ENCODE peak calls at places on chromosomes 1 and 21, in ten cellular contexts. A is AG10803; Y is A549; U is epithelial cell of esophagus; Z is suprapubic skin; F is lower lobe of right lung; G is effector memory CD4-positive, alpha-beta T cell; D is choroid plexus epithelial cell; Q is GM23338; C is ascending aorta. K is an unnamed sample.
A peak's percentile ranks its signal among the peaks of the same experiment; 100 is the strongest.

GRCh38 chr1:82503805-82504204 is 703.1 kb downstream of the ADGRL2 start:
- DNase-seq in A (no peak), Y (no peak), U (peak; percentile 81), Z (no peak), F (no peak), G (no peak), D (no peak), Q (no peak), C (no peak), K (no peak)

GRCh38 chr1:99663501-99663900 is 17.6 kb downstream of the PALMD start:
- DNase-seq in A (no peak), Y (no peak), U (no peak), Z (no peak), F (no peak), G (no peak), D (no peak), Q (no peak), C (no peak), K (no peak)

GRCh38 chr1:109931189-109931672 is 20.6 kb downstream of the CSF1 start:
- DNase-seq in A (peak; percentile 67), Y (peak; percentile 80), U (no peak), Z (peak; percentile 76), F (peak; percentile 87), G (no peak), D (peak; percentile 87), Q (peak; percentile 95), C (no peak), K (peak; percentile 97)

GRCh38 chr1:179883040-179883501 is 986 bp downstream of the TOR1AIP1 start:
- DNase-seq in A (no peak), Y (no peak), U (no peak), Z (no peak), F (no peak), G (no peak), D (peak; percentile 25), Q (no peak), C (no peak), K (no peak)

GRCh38 chr1:150925080-150925479 is 1.1 kb upstream of the SETDB1 start:
- DNase-seq in A (no peak), Y (no peak), U (no peak), Z (peak; percentile 42), F (peak; percentile 49), G (no peak), D (peak; percentile 27), Q (peak; percentile 36), C (no peak), K (peak; percentile 2)

GRCh38 chr1:212554401-212554800 is 54.2 kb upstream of the ATF3 start:
- DNase-seq in A (peak; percentile 4), Y (no peak), U (no peak), Z (no peak), F (no peak), G (no peak), D (no peak), Q (no peak), C (no peak), K (no peak)

GRCh38 chr21:43879348-43880110 is 14.5 kb downstream of the AGPAT3 start:
- DNase-seq in A (no peak), Y (no peak), U (no peak), Z (no peak), F (no peak), G (no peak), D (no peak), Q (no peak), C (no peak), K (no peak)

GRCh38 chr1:163069142-163069541 is at the start of gene RGS4:
- DNase-seq in A (peak; percentile 91), Y (peak; percentile 29), U (peak; percentile 64), Z (no peak), F (no peak), G (no peak), D (peak; percentile 99), Q (peak; percentile 95), C (no peak), K (peak; percentile 96)

GRCh38 chr1:228768345-228768717 is 33.1 kb downstream of the RHOU start:
- DNase-seq in A (no peak), Y (no peak), U (no peak), Z (no peak), F (no peak), G (no peak), D (no peak), Q (no peak), C (no peak), K (no peak)

GRCh38 chr1:220594356-220594755 is 66.4 kb downstream of the MARK1 start:
- DNase-seq in A (no peak), Y (no peak), U (no peak), Z (no peak), F (no peak), G (no peak), D (peak; percentile 11), Q (no peak), C (no peak), K (no peak)

GRCh38 chr1:111621050-111621449 is 1.5 kb downstream of the RAP1A start:
- DNase-seq in A (peak; percentile 13), Y (no peak), U (no peak), Z (no peak), F (no peak), G (no peak), D (peak; percentile 42), Q (no peak), C (no peak), K (no peak)

GRCh38 chr1:111625263-111625662 is 5.7 kb downstream of the RAP1A start:
- DNase-seq in A (no peak), Y (no peak), U (no peak), Z (no peak), F (no peak), G (no peak), D (no peak), Q (no peak), C (no peak), K (no peak)

GRCh38 chr1:111628153-111628552 is 8.6 kb downstream of the RAP1A start:
- DNase-seq in A (peak; percentile 19), Y (no peak), U (no peak), Z (no peak), F (no peak), G (no peak), D (peak; percentile 43), Q (no peak), C (no peak), K (peak; percentile 25)

GRCh38 chr1:111622166-111622565 is 2.6 kb downstream of the RAP1A start:
- DNase-seq in A (no peak), Y (no peak), U (no peak), Z (no peak), F (no peak), G (no peak), D (no peak), Q (no peak), C (no peak), K (no peak)

GRCh38 chr1:111624382-111624781 is 4.8 kb downstream of the RAP1A start:
- DNase-seq in A (no peak), Y (no peak), U (no peak), Z (no peak), F (no peak), G (no peak), D (no peak), Q (no peak), C (no peak), K (no peak)
- H3K4me3 ChIP-seq in A (no peak overlapping the region), Y (no peak overlapping the region), U (no peak overlapping the region), Z (no peak overlapping the region), F (no peak overlapping the region), G (peak overlapping the region; percentile 26), D (no peak overlapping the region), Q (no peak overlapping the region), C (no peak overlapping the region), K (no peak overlapping the region)

DNA sequence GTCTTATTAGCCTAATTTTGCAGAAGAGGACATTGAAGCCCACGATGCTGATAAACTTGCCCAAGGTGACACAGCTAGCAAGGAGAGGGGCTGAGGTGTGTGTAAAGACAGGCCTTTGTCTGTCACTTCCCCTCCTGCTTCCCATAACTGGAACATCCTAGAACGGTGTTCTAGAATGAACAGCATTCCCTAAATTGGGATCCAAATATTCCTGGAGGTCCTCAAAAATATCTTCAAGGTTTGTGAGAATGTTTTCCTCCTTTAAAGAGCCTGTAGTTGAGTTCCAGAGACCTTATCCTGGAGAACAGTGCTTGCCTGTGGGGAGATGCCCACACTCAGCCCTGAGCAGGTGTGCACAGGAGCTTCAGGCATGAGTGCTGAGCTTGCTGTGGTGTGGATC is 41.5 kb upstream of the SAMD13 start:
- DNase-seq in A (no peak), Y (no peak), U (no peak), Z (no peak), F (no peak), G (no peak), D (no peak), Q (no peak), C (no peak), K (no peak)
- H3K4me3 ChIP-seq in A (no peak overlapping the region), Y (no peak overlapping the region), U (no peak overlapping the region), Z (no peak overlapping the region), F (no peak overlapping the region), G (no peak overlapping the region), D (no peak overlapping the region), Q (no peak overlapping the region), C (no peak overlapping the region), K (no peak overlapping the region)

DNA sequence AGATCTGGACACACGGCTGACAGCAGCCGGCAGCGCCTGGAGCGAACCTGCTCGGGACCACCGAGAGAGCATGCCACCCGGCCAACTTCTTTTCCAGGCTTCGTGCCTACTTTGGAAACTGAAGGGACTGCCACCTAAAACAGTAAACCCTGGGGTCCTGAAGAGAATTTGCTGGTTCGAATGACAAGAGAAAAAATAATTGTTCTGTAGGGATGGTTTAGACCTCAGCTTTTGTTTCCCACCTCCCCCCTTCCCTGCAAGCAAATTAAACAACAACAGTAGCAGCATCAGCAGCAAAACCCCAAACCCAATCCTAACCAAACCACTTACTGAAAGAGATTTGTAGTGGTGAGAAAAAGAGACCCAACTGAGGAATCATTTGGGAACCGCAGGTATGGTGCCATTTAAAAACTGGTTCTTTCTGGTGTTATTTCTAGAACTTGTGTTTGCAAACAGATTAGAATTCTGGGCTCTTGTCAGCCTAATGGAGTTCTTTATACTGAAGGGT is 105.6 kb downstream of the LEPR start:
- DNase-seq in A (no peak), Y (no peak), U (no peak), Z (no peak), F (no peak), G (no peak), D (no peak), Q (peak; percentile 26), C (no peak), K (no peak)
- H3K4me3 ChIP-seq in A (peak overlapping the region; percentile 59), Y (peak overlapping the region; percentile 54), U (no peak overlapping the region), Z (peak overlapping the region; percentile 63), F (peak overlapping the region; percentile 59), G (no peak overlapping the region), D (peak overlapping the region; percentile 53), Q (peak overlapping the region; percentile 73), C (peak overlapping the region; percentile 61), K (no peak overlapping the region)

GRCh38 chr1:219365435-219365834 is 191.8 kb downstream of the LYPLAL1 start:
- DNase-seq in A (no peak), Y (no peak), U (no peak), Z (no peak), F (no peak), G (no peak), D (no peak), Q (no peak), C (no peak), K (no peak)

GRCh38 chr1:219367496-219367895 is 193.8 kb downstream of the LYPLAL1 start:
- DNase-seq in A (no peak), Y (no peak), U (no peak), Z (no peak), F (no peak), G (no peak), D (no peak), Q (no peak), C (no peak), K (no peak)

GRCh38 chr1:219358080-219358479 is 184.4 kb downstream of the LYPLAL1 start:
- DNase-seq in A (no peak), Y (no peak), U (no peak), Z (no peak), F (no peak), G (no peak), D (no peak), Q (no peak), C (no peak), K (no peak)

GRCh38 chr1:219362702-219363101 is 189.0 kb downstream of the LYPLAL1 start:
- DNase-seq in A (no peak), Y (no peak), U (no peak), Z (no peak), F (no peak), G (no peak), D (no peak), Q (no peak), C (no peak), K (no peak)
- H3K4me3 ChIP-seq in A (no peak overlapping the region), Y (no peak overlapping the region), U (no peak overlapping the region), Z (no peak overlapping the region), F (no peak overlapping the region), G (no peak overlapping the region), D (no peak overlapping the region), Q (no peak overlapping the region), C (no peak overlapping the region), K (no peak overlapping the region)